ENCODE peak calls at places on chromosome 19, in nine cellular contexts. F is IMR-90; J is effector memory CD4-positive, alpha-beta T cell; Y is cardiac muscle cell; Q is WERI-Rb-1; P is right cardiac atrium; B is astrocyte of the spinal cord; K is aorta; X is GM12865. H is an unnamed sample.

GRCh38 chr19:29551774-29552173 is 26.0 kb downstream of the VSTM2B start:
- DNase-seq in F (no peak), J (no peak), Y (no peak), Q (no peak), P (no peak), B (no peak), K (no peak), X (no peak), H (no peak)

GRCh38 chr19:10112895-10113591 is 1.6 kb downstream of the P2RY11 start:
- DNase-seq in F (no peak), J (peak), Y (peak), Q (peak), P (peak), B (no peak), K (peak), X (peak), H (no peak)

GRCh38 chr19:18046066-18046718 is 38.2 kb downstream of the ARRDC2 start:
- DNase-seq in F (peak), J (no peak), Y (peak), Q (peak), P (no peak), B (peak), K (peak), X (no peak), H (no peak)

GRCh38 chr19:21143846-21144245 is 2.0 kb downstream of the ZNF431 start:
- DNase-seq in F (no peak), J (no peak), Y (no peak), Q (no peak), P (no peak), B (no peak), K (no peak), X (no peak), H (no peak)

GRCh38 chr19:45451181-45451849 is 16.5 kb upstream of the FOSB start:
- DNase-seq in F (peak), J (peak), Y (peak), Q (no peak), P (no peak), B (peak), K (peak), X (peak), H (peak)

GRCh38 chr19:29524912-29525870 is 603 bp upstream of the VSTM2B start:
- DNase-seq in F (no peak), J (no peak), Y (no peak), Q (no peak), P (peak), B (no peak), K (peak), X (no peak), H (no peak)

GRCh38 chr19:4456843-4457653 is 546 bp downstream of the UBXN6 start:
- DNase-seq in F (peak), J (peak), Y (peak), Q (peak), P (peak), B (peak), K (peak), X (peak), H (no peak)

GRCh38 chr19:32866564-32867265 is 2.9 kb downstream of the SLC7A9 start:
- DNase-seq in F (no peak), J (no peak), Y (no peak), Q (no peak), P (no peak), B (no peak), K (no peak), X (no peak), H (no peak)

GRCh38 chr19:6835501-6835900 is 51.9 kb upstream of the ADGRE1 start:
- DNase-seq in F (no peak), J (no peak), Y (no peak), Q (no peak), P (no peak), B (no peak), K (no peak), X (no peak), H (no peak)

GRCh38 chr19:5698635-5699422 is 8.7 kb downstream of the RPL36 start:
- DNase-seq in F (no peak), J (no peak), Y (no peak), Q (no peak), P (no peak), B (no peak), K (no peak), X (peak), H (no peak)

GRCh38 chr19:48728882-48729645 is 9.5 kb upstream of the MAMSTR start:
- DNase-seq in F (no peak), J (no peak), Y (peak), Q (no peak), P (peak), B (no peak), K (no peak), X (no peak), H (no peak)
- H3K4me3 ChIP-seq in F (no peak), J (no peak), Y (no peak), Q (no peak), P (peak), B (no peak), K (no peak), X (no peak), H (no peak)

DNA sequence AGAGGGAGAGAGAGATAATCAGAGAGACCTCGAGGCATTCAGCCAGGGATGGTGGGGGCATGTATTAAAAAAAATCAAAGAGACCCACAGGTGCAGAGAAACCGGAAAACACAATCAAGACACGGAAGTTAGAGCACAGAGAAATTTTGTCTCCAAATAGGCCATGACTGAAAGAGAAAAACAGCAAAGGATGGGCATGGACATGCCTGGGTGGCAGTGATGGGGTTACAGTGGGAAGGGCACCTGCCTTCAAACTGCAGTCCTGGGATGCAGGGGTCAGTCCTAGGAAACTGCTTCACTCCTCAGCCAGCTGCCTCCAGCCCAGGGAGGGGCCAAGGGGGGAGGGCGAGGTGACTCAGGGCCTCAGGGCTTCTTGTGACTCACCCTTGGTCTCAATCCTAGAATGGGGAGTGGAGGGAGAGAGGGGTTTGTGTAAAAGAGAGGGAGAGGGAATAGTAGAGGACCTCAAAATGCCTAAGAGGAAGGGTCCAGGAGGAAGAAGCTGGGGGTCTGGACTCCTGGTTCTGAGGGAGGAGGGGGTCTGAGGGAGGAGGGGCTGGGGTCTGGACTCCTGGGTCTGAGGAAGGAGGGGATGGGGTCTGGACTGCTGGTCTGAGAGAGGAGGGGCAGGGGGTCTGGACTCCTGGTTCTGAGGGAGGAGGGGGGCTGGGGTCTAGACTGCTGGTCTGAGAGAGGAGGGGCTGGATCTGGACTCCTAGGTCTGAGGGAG is 3.6 kb upstream of the KCNN4 start:
- DNase-seq in F (peak), J (peak), Y (peak), Q (peak), P (peak), B (peak), K (peak), X (peak), H (peak)
- H3K4me3 ChIP-seq in F (no peak), J (no peak), Y (no peak), Q (no peak), P (no peak), B (no peak), K (no peak), X (peak), H (peak)

GRCh38 chr19:34808566-34808965 is 35.6 kb upstream of the ZNF599 start:
- DNase-seq in F (peak), J (no peak), Y (peak), Q (no peak), P (no peak), B (peak), K (no peak), X (no peak), H (no peak)
- H3K4me3 ChIP-seq in F (no peak), J (no peak), Y (no peak), Q (no peak), P (no peak), B (no peak), K (no peak), X (no peak), H (no peak)

GRCh38 chr19:48560095-48560530 is 8.1 kb downstream of the SULT2B1 start:
- DNase-seq in F (no peak), J (no peak), Y (no peak), Q (no peak), P (no peak), B (no peak), K (no peak), X (peak), H (no peak)
- H3K4me3 ChIP-seq in F (no peak), J (no peak), Y (no peak), Q (no peak), P (no peak), B (no peak), K (no peak), X (no peak), H (no peak)

DNA sequence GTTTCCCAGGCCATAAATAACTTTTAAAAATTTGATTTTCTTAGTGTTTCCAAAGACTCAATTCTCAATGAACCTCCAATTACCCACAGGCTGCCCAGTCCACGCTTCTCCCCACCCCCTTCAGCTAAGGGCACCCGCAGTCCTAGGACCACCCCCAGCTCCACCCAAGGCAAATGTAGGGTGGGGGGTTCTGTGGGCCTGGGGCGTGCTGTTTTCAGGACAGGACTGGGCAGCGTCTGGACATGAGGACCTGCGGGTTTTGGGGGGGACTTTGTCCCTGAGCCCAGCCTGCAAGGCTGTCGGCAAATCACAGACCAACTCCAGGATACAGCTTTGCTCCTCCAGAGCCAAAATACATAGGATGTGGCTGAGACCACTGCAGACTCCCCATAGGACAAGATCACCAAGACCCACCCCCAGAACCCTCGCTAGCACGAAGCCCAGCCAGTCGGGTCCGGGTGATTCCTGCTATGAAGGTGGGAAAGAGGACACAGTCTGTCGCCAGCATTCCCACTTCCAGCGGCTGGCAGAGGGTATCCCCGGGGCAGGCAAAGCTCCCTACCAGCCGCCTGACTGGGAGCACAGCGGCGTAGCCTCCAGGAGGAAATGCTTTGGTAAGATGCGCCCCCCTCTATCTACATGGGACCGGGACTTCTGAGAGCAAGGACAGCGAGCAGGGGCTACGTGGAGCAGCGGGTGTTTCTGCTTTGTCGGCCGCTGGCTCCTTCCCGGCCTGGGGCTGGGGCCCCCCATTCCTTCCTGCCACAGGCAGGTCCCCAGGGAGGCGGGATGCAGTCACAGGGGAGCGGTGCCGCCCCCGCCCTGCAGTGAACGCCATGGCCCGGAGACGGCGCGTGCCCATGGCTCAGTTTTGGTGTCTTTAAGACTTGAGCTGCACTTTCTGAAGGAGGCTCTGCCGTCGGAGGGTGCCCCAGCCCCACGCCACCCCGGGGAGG is 1.6 kb upstream of the TIMM13 start:
- DNase-seq in F (no peak), J (no peak), Y (no peak), Q (no peak), P (peak), B (no peak), K (no peak), X (no peak), H (no peak)
- H3K4me3 ChIP-seq in F (no peak), J (no peak), Y (no peak), Q (peak), P (no peak), B (no peak), K (no peak), X (no peak), H (peak)

GRCh38 chr19:49417090-49417489 is 6.2 kb downstream of the PTH2 start:
- DNase-seq in F (no peak), J (no peak), Y (no peak), Q (peak), P (no peak), B (no peak), K (no peak), X (no peak), H (no peak)
- H3K4me3 ChIP-seq in F (no peak), J (no peak), Y (no peak), Q (no peak), P (no peak), B (no peak), K (no peak), X (no peak), H (no peak)

GRCh38 chr19:19946226-19946625 is 45.5 kb downstream of the ZNF93 start:
- DNase-seq in F (no peak), J (no peak), Y (no peak), Q (no peak), P (no peak), B (no peak), K (no peak), X (no peak), H (no peak)
- H3K4me3 ChIP-seq in F (no peak), J (no peak), Y (no peak), Q (no peak), P (no peak), B (no peak), K (no peak), X (no peak), H (no peak)

DNA sequence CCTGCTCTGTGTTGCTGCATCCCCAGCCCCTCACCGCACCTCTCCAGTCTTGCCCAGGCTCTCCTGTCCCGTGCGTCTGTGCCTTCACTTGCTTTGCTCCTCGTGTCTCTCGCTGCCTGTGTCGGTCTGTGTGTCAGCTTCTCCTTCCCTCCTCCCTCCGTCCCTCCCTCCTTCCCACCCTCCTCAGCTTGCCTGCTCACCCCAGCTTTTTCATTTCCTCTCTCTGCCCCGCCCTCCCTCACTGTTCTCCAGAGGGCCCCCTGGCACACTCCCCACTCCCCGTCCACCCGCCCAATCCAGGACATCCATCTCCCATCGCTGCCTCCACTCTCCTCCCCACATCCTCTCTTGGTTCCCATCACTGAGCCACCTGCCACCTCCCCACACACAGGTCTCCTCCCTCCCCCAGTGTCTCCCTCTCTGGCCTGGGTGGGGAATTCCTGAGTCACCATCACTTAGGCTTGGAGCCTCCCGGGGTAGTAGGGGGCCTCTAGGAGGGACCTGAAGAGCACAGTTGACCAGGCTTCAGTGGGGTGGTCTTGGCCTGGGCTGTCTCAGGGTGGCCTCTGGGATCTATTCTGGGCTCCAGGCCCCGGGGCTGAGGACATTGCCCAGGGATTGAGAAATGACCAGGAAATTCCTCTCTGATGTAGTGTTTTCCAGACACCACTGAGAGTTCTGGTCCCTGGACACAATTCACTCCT is at the start of gene PTGIR:
- DNase-seq in F (peak), J (no peak), Y (peak), Q (peak), P (peak), B (peak), K (peak), X (peak), H (no peak)
- H3K4me3 ChIP-seq in F (peak), J (no peak), Y (no peak), Q (no peak), P (peak), B (no peak), K (peak), X (peak), H (peak)

GRCh38 chr19:54369082-54369691 is 4.5 kb upstream of the LAIR1 start:
- DNase-seq in F (no peak), J (no peak), Y (no peak), Q (no peak), P (no peak), B (no peak), K (no peak), X (no peak), H (no peak)

GRCh38 chr19:54366811-54367210 is 2.1 kb upstream of the LAIR1 start:
- DNase-seq in F (no peak), J (no peak), Y (no peak), Q (no peak), P (no peak), B (no peak), K (no peak), X (no peak), H (no peak)

DNA sequence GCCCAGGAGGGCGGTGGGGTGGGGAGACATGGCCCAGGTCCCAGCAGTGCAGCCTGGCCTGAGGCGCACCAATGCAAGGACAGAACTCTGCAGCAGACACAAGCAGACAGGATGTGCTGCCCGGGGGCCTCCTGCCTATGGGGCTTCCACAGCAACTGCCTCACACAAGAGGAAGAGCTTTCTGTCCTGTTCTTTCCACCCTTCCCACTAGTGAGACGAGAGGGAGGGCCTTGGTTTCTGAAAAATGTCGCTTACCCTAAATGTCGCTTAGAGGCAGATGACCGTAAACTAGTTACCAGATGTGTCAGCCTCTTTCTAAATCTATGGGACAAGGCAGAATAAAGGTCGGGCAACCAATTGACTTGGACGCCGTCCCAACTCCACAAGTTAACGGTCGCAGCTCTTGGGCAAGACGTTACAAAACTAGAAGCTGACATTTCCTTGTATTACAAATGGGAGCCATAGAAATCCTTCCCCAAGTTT is at the start of gene LAIR1:
- DNase-seq in F (no peak), J (no peak), Y (peak), Q (no peak), P (peak), B (no peak), K (no peak), X (no peak), H (no peak)
- H3K4me3 ChIP-seq in F (no peak), J (peak), Y (no peak), Q (no peak), P (peak), B (no peak), K (no peak), X (no peak), H (peak)

H was measured in breast epithelium.